ENCODE peak calls at places on chromosomes 1 and 21, in four cellular contexts. Q is cardiac muscle cell, D is OCI-LY7, J is sigmoid colon. Y is an unnamed sample.

GRCh38 chr1:216456682-216457081 is 33.4 kb upstream of the USH2A start:
- DNase-seq in Q (no peak), D (no peak), J (no peak), Y (no peak)

GRCh38 chr1:56235909-56236510 is 343.4 kb downstream of the PLPP3 start:
- DNase-seq in Q (peak; percentile 57), D (no peak), J (no peak), Y (no peak)

GRCh38 chr1:208183977-208184901 is 59.9 kb downstream of the PLXNA2 start:
- DNase-seq in Q (no peak), D (no peak), J (no peak), Y (peak; percentile 33)

GRCh38 chr1:181090653-181091126 is 2.2 kb downstream of the IER5 start:
- DNase-seq in Q (no peak), D (peak; percentile 18), J (no peak), Y (no peak)

GRCh38 chr1:64811131-64811530 is 66.3 kb downstream of the RAVER2 start:
- DNase-seq in Q (no peak), D (no peak), J (no peak), Y (no peak)

GRCh38 chr1:236403905-236404696 is 10.0 kb downstream of the EDARADD start:
- DNase-seq in Q (no peak), D (no peak), J (no peak), Y (no peak)

GRCh38 chr1:29643281-29643680 is 407.0 kb downstream of the PTPRU start:
- DNase-seq in Q (no peak), D (no peak), J (no peak), Y (no peak)

GRCh38 chr1:187691439-187691838 is 862.7 kb downstream of the PLA2G4A start:
- DNase-seq in Q (no peak), D (no peak), J (no peak), Y (no peak)

GRCh38 chr21:42616366-42617340 is 36.8 kb upstream of the PDE9A start:
- DNase-seq in Q (no peak), D (no peak), J (no peak), Y (no peak)

GRCh38 chr1:20472860-20473711 is 12.9 kb downstream of the CAMK2N1 start:
- DNase-seq in Q (peak; percentile 81), D (peak; percentile 55), J (peak; percentile 80), Y (no peak)

GRCh38 chr1:234696986-234697385 is 87.0 kb upstream of the IRF2BP2 start:
- DNase-seq in Q (no peak), D (no peak), J (no peak), Y (no peak)

GRCh38 chr1:19326748-19327065 is 14.6 kb downstream of the SLC66A1 start:
- DNase-seq in Q (no peak), D (no peak), J (no peak), Y (no peak)

GRCh38 chr1:36905941-36906340 is 128.4 kb downstream of the GRIK3 start:
- DNase-seq in Q (no peak), D (no peak), J (no peak), Y (no peak)

GRCh38 chr1:237071641-237072420 is 29.8 kb downstream of the RYR2 start:
- DNase-seq in Q (no peak), D (no peak), J (no peak), Y (no peak)

GRCh38 chr21:37071561-37072238 is 1.2 kb downstream of the PIGP start:
- DNase-seq in Q (peak; percentile 1), D (peak; percentile 17), J (peak; percentile 90), Y (no peak)

GRCh38 chr1:248737457-248737856 is 18.1 kb downstream of the LYPD8 start:
- DNase-seq in Q (no peak), D (no peak), J (no peak), Y (no peak)

GRCh38 chr1:245888809-245889208 is 618.3 kb downstream of the SMYD3 start:
- DNase-seq in Q (peak; percentile 38), D (peak; percentile 51), J (no peak), Y (no peak)

GRCh38 chr1:91736999-91737615 is 148.8 kb downstream of the TGFBR3 start:
- DNase-seq in Q (peak; percentile 82), D (no peak), J (peak; percentile 81), Y (peak; percentile 13)

GRCh38 chr1:65688215-65688566 is 104.5 kb upstream of the PDE4B start:
- DNase-seq in Q (no peak), D (no peak), J (no peak), Y (no peak)

GRCh38 chr1:151391079-151391563 is 8.3 kb upstream of the PSMB4 start:
- DNase-seq in Q (no peak), D (no peak), J (no peak), Y (no peak)

GRCh38 chr1:47224676-47225399 is 7.2 kb downstream of the TAL1 start:
- DNase-seq in Q (no peak), D (no peak), J (no peak), Y (no peak)

GRCh38 chr1:243844186-243844585 is 5.9 kb downstream of the AKT3 start:
- DNase-seq in Q (no peak), D (no peak), J (no peak), Y (no peak)

GRCh38 chr1:227268943-227269342 is 49.3 kb downstream of the CDC42BPA start:
- DNase-seq in Q (no peak), D (no peak), J (no peak), Y (no peak)

GRCh38 chr1:50603274-50604271 is 180.3 kb upstream of the DMRTA2 start:
- DNase-seq in Q (peak; percentile 15), D (no peak), J (no peak), Y (no peak)

GRCh38 chr1:13730751-13731482 is 30.9 kb downstream of the PRDM2 start:
- DNase-seq in Q (no peak), D (peak; percentile 97), J (no peak), Y (no peak)

GRCh38 chr1:48776400-48777218 is at the start of gene BEND5:
- DNase-seq in Q (peak; percentile 82), D (no peak), J (peak; percentile 80), Y (no peak)

GRCh38 chr1:84668185-84668584 is 22.1 kb downstream of the SSX2IP start:
- DNase-seq in Q (no peak), D (peak; percentile 10), J (no peak), Y (no peak)
- TF ChIP-seq CTCF in Q (peak; percentile 42), D (peak; percentile 67), J (no peak), Y (peak; percentile 28)

DNA sequence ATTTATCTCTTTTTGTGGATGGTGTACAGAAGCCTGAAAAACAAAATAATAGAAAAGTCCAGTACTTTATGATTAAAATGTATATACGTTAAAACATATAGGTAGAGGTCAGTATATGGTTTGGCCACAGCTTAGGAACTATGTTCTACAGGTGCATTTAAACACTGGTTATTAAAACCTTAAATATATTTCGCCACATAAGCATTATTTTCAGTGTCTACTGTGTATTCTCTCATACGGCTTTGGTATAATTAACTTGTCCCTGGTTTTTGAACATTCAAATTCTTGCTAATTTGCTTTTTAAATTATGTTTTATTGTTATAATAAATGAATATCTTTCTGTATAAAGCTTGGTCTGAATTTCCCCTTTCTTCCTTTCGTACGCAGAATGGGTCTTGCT is 87.9 kb downstream of the GTF2B start:
- DNase-seq in Q (no peak), D (no peak), J (no peak), Y (no peak)
- H3K36me3 ChIP-seq in Q (peaks cover 53% of the 10 kb centered on the region), D (peaks cover 86% of the 10 kb centered on the region), J (peaks cover 48% of the 10 kb centered on the region), Y (peaks cover 14% of the 10 kb centered on the region)

DNA sequence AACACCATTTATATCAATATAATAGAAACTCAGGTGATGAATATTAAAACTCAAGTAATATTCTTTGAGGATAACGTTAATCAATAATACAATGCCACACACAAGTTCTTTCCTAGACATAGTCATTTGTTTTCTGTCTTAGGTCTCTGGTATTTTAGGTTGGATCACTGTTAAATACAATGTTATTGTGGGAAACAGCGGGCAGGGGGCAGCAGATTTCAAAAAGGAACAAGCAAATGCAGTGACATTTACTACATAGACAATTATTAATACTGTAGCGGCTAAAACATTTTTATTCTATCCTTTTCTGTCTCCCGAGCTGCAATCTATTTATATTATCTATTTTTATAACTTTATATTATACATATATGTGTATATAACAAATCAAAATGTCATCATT is 186.4 kb upstream of the ZNHIT6 start:
- DNase-seq in Q (peak; percentile 54), D (peak; percentile 23), J (no peak), Y (no peak)
- TF ChIP-seq CTCF in Q (peak; percentile 62), D (peak; percentile 76), J (peak; percentile 23), Y (peak; percentile 40)

DNA sequence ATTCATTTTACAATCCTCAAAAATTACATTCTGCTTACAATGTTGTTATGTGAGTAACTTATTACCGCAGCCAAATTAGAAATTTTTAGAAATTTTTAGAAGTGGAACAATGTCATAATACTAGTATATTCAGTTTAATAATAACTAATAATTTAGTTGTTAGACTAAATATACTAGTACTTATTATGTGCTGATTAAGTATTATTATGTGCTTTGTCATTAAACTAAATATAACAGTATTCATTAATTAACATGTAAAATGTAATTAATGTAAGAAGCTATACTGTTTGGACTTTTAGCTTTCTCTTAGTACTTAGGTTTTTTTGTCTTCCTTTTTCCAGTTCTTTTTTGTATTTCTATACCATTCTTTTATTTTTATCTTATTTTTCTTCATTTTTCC is 15.3 kb downstream of the ODR4 start:
- DNase-seq in Q (no peak), D (no peak), J (no peak), Y (no peak)
- H3K36me3 ChIP-seq in Q (peaks cover 69% of the 10 kb centered on the region), D (peaks cover 84% of the 10 kb centered on the region), J (peaks cover 96% of the 10 kb centered on the region), Y (peaks cover 48% of the 10 kb centered on the region)

DNA sequence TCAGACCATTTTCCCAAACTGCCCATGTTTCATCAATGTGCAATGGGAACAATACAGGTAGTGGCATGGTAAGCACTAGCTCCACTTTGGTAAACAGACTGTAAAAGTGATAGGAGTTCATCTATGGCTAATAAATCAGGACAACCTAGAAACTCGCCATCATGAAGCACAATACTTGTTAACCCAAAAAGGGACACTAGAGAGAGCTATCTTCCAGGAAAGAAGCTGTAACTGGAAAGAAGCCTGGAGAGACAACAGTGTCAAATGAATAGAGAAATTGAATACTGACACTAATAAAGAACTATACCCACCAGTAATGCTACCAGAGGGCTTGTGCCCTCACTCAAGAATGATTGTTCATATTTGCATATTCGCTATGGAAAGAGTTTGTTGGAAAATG is 164.7 kb upstream of the RGS18 start:
- DNase-seq in Q (peak; percentile 22), D (peak; percentile 1), J (no peak), Y (no peak)
- TF ChIP-seq CTCF in Q (peak; percentile 47), D (no peak), J (no peak), Y (no peak)

GRCh38 chr1:43438006-43438405 is 15.7 kb downstream of the HYI start:
- DNase-seq in Q (no peak), D (no peak), J (peak; percentile 40), Y (no peak)

GRCh38 chr1:43440358-43440757 is 13.4 kb downstream of the HYI start:
- DNase-seq in Q (no peak), D (no peak), J (no peak), Y (no peak)

GRCh38 chr1:43439781-43440180 is 13.9 kb downstream of the HYI start:
- DNase-seq in Q (no peak), D (no peak), J (no peak), Y (no peak)

GRCh38 chr1:43438576-43439120 is 15.1 kb downstream of the HYI start:
- DNase-seq in Q (no peak), D (no peak), J (peak; percentile 52), Y (no peak)

GRCh38 chr1:43439121-43439581 is 14.6 kb downstream of the HYI start:
- DNase-seq in Q (no peak), D (no peak), J (peak; percentile 55), Y (no peak)
- H3K36me3 ChIP-seq in Q (peaks cover 26% of the 10 kb centered on the region), D (peaks cover 18% of the 10 kb centered on the region), J (peaks cover 83% of the 10 kb centered on the region), Y (peaks cover 68% of the 10 kb centered on the region)